ENCODE peak calls at places on chromosome 14, in five cellular contexts. One of them, this sample, is unnamed. For H3K4me1, the result is how much of the 10 kb centered on the place peaks cover.

GRCh38 chr14:94028450-94028826 is 2.3 kb downstream of the OTUB2 start:
- DNase-seq in astrocyte: peak
- DNase-seq in left lung: no peak
- DNase-seq in heart right ventricle: no peak
- DNase-seq in A549: no peak
- DNase-seq in this sample: no peak

GRCh38 chr14:87149583-87150354 is 843.2 kb downstream of the GALC start:
- DNase-seq in astrocyte: peak
- DNase-seq in left lung: no peak
- DNase-seq in heart right ventricle: no peak
- DNase-seq in A549: no peak
- DNase-seq in this sample: no peak

GRCh38 chr14:56153271-56153670 is 35.1 kb downstream of the PELI2 start:
- DNase-seq in astrocyte: no peak
- DNase-seq in left lung: no peak
- DNase-seq in heart right ventricle: no peak
- DNase-seq in A549: no peak
- DNase-seq in this sample: no peak

GRCh38 chr14:77033622-77034521 is 5.4 kb upstream of the IRF2BPL start:
- DNase-seq in astrocyte: peak
- DNase-seq in left lung: peak
- DNase-seq in heart right ventricle: peak
- DNase-seq in A549: peak
- DNase-seq in this sample: peak

GRCh38 chr14:91858536-91859275 is 8.6 kb downstream of the TC2N start:
- DNase-seq in astrocyte: no peak
- DNase-seq in left lung: no peak
- DNase-seq in heart right ventricle: no peak
- DNase-seq in A549: peak
- DNase-seq in this sample: no peak

GRCh38 chr14:52259452-52259851 is 8.0 kb upstream of the PTGDR start:
- DNase-seq in astrocyte: no peak
- DNase-seq in left lung: no peak
- DNase-seq in heart right ventricle: no peak
- DNase-seq in A549: no peak
- DNase-seq in this sample: no peak

GRCh38 chr14:54782803-54783659 is 119.6 kb downstream of the GCH1 start:
- DNase-seq in astrocyte: no peak
- DNase-seq in left lung: peak
- DNase-seq in heart right ventricle: no peak
- DNase-seq in A549: peak
- DNase-seq in this sample: peak

GRCh38 chr14:31208546-31209424 is 1.2 kb upstream of the HECTD1 start:
- DNase-seq in astrocyte: no peak
- DNase-seq in left lung: no peak
- DNase-seq in heart right ventricle: no peak
- DNase-seq in A549: no peak
- DNase-seq in this sample: no peak

GRCh38 chr14:69605761-69606160 is 5.6 kb upstream of the SUSD6 start:
- DNase-seq in astrocyte: no peak
- DNase-seq in left lung: no peak
- DNase-seq in heart right ventricle: no peak
- DNase-seq in A549: no peak
- DNase-seq in this sample: peak

GRCh38 chr14:43735926-43736325 is 771.2 kb downstream of the FSCB start:
- DNase-seq in astrocyte: no peak
- DNase-seq in left lung: no peak
- DNase-seq in heart right ventricle: no peak
- DNase-seq in A549: no peak
- DNase-seq in this sample: no peak

GRCh38 chr14:102462391-102462790 is 47.2 kb downstream of the ANKRD9 start:
- DNase-seq in astrocyte: no peak
- DNase-seq in left lung: no peak
- DNase-seq in heart right ventricle: no peak
- DNase-seq in A549: no peak
- DNase-seq in this sample: peak

GRCh38 chr14:55884819-55885218 is 233.4 kb upstream of the PELI2 start:
- DNase-seq in astrocyte: peak
- DNase-seq in left lung: no peak
- DNase-seq in heart right ventricle: no peak
- DNase-seq in A549: no peak
- DNase-seq in this sample: no peak

GRCh38 chr14:104601786-104602185 is 2.8 kb downstream of the TMEM179 start:
- DNase-seq in astrocyte: no peak
- DNase-seq in left lung: peak
- DNase-seq in heart right ventricle: no peak
- DNase-seq in A549: peak
- DNase-seq in this sample: no peak

GRCh38 chr14:35337074-35337556 is 44.9 kb downstream of the PSMA6 start:
- DNase-seq in astrocyte: no peak
- DNase-seq in left lung: no peak
- DNase-seq in heart right ventricle: no peak
- DNase-seq in A549: no peak
- DNase-seq in this sample: no peak

GRCh38 chr14:54651649-54652048 is 84.7 kb downstream of the SAMD4A start:
- DNase-seq in astrocyte: peak
- DNase-seq in left lung: no peak
- DNase-seq in heart right ventricle: no peak
- DNase-seq in A549: peak
- DNase-seq in this sample: no peak

GRCh38 chr14:44962573-44963528 is 861 bp downstream of the TOGARAM1 start:
- DNase-seq in astrocyte: peak
- DNase-seq in left lung: peak
- DNase-seq in heart right ventricle: peak
- DNase-seq in A549: peak
- DNase-seq in this sample: peak

GRCh38 chr14:81406863-81407262 is 6.7 kb upstream of the STON2 start:
- DNase-seq in astrocyte: peak
- DNase-seq in left lung: peak
- DNase-seq in heart right ventricle: no peak
- DNase-seq in A549: no peak
- DNase-seq in this sample: no peak

GRCh38 chr14:81275995-81276698 is 55.4 kb upstream of the GTF2A1 start:
- DNase-seq in astrocyte: no peak
- DNase-seq in left lung: no peak
- DNase-seq in heart right ventricle: no peak
- DNase-seq in A549: no peak
- DNase-seq in this sample: no peak

GRCh38 chr14:103880334-103880985 is 33.1 kb upstream of the PPP1R13B start:
- DNase-seq in astrocyte: peak
- DNase-seq in left lung: peak
- DNase-seq in heart right ventricle: peak
- DNase-seq in A549: no peak
- DNase-seq in this sample: peak

GRCh38 chr14:68937790-68938514 is 41.1 kb downstream of the ACTN1 start:
- DNase-seq in astrocyte: no peak
- DNase-seq in left lung: no peak
- DNase-seq in heart right ventricle: peak
- DNase-seq in A549: peak
- DNase-seq in this sample: peak

GRCh38 chr14:40252817-40253447 is 820.7 kb upstream of the FBXO33 start:
- DNase-seq in astrocyte: no peak
- DNase-seq in left lung: no peak
- DNase-seq in heart right ventricle: no peak
- DNase-seq in A549: no peak
- DNase-seq in this sample: no peak

GRCh38 chr14:87049886-87050820 is 942.8 kb downstream of the GALC start:
- DNase-seq in astrocyte: no peak
- DNase-seq in left lung: no peak
- DNase-seq in heart right ventricle: no peak
- DNase-seq in A549: peak
- DNase-seq in this sample: no peak

GRCh38 chr14:26702721-26703250 is 105.0 kb upstream of the NOVA1 start:
- DNase-seq in astrocyte: peak
- DNase-seq in left lung: no peak
- DNase-seq in heart right ventricle: no peak
- DNase-seq in A549: peak
- DNase-seq in this sample: no peak

GRCh38 chr14:22221508-22221907 is 367.5 kb downstream of the DAD1 start:
- DNase-seq in astrocyte: no peak
- DNase-seq in left lung: no peak
- DNase-seq in heart right ventricle: no peak
- DNase-seq in A549: peak
- DNase-seq in this sample: no peak

GRCh38 chr14:89635615-89636014 is 218.6 kb upstream of the FOXN3 start:
- DNase-seq in astrocyte: no peak
- DNase-seq in left lung: no peak
- DNase-seq in heart right ventricle: no peak
- DNase-seq in A549: no peak
- DNase-seq in this sample: no peak

GRCh38 chr14:98173291-98173690 is 1098.7 kb downstream of the BCL11B start:
- DNase-seq in astrocyte: no peak
- DNase-seq in left lung: no peak
- DNase-seq in heart right ventricle: no peak
- DNase-seq in A549: no peak
- DNase-seq in this sample: no peak

GRCh38 chr14:101721951-101722661 is 39.4 kb upstream of the PPP2R5C start:
- DNase-seq in astrocyte: peak
- DNase-seq in left lung: no peak
- DNase-seq in heart right ventricle: peak
- DNase-seq in A549: peak
- DNase-seq in this sample: no peak

GRCh38 chr14:29584992-29585391 is 342.7 kb downstream of the PRKD1 start:
- DNase-seq in astrocyte: peak
- DNase-seq in left lung: peak
- DNase-seq in heart right ventricle: peak
- DNase-seq in A549: peak
- DNase-seq in this sample: peak

GRCh38 chr14:37807722-37808121 is 212.3 kb downstream of the TTC6 start:
- DNase-seq in astrocyte: no peak
- DNase-seq in left lung: no peak
- DNase-seq in heart right ventricle: no peak
- DNase-seq in A549: no peak
- DNase-seq in this sample: no peak

GRCh38 chr14:78902010-78902623 is 731.9 kb downstream of the NRXN3 start:
- DNase-seq in astrocyte: peak
- DNase-seq in left lung: no peak
- DNase-seq in heart right ventricle: peak
- DNase-seq in A549: peak
- DNase-seq in this sample: no peak

GRCh38 chr14:90461425-90461824 is 64.6 kb downstream of the CALM1 start:
- DNase-seq in astrocyte: no peak
- DNase-seq in left lung: no peak
- DNase-seq in heart right ventricle: no peak
- DNase-seq in A549: peak
- DNase-seq in this sample: no peak

GRCh38 chr14:102479777-102480176 is 29.8 kb downstream of the ANKRD9 start:
- DNase-seq in astrocyte: no peak
- DNase-seq in left lung: peak
- DNase-seq in heart right ventricle: no peak
- DNase-seq in A549: no peak
- DNase-seq in this sample: peak

GRCh38 chr14:54754623-54755386 is 147.8 kb downstream of the GCH1 start:
- DNase-seq in astrocyte: no peak
- DNase-seq in left lung: no peak
- DNase-seq in heart right ventricle: no peak
- DNase-seq in A549: no peak
- DNase-seq in this sample: no peak

GRCh38 chr14:79404874-79405273 is 806.4 kb downstream of the DIO2 start:
- DNase-seq in astrocyte: no peak
- DNase-seq in left lung: no peak
- DNase-seq in heart right ventricle: no peak
- DNase-seq in A549: no peak
- DNase-seq in this sample: no peak

GRCh38 chr14:61346221-61346620 is 24.8 kb downstream of the PRKCH start:
- DNase-seq in astrocyte: no peak
- DNase-seq in left lung: no peak
- DNase-seq in heart right ventricle: no peak
- DNase-seq in A549: no peak
- DNase-seq in this sample: no peak

GRCh38 chr14:53501361-53502320 is 348.5 kb upstream of the DDHD1 start:
- DNase-seq in astrocyte: peak
- DNase-seq in left lung: no peak
- DNase-seq in heart right ventricle: no peak
- DNase-seq in A549: no peak
- DNase-seq in this sample: no peak
- H3K27ac ChIP-seq in astrocyte: no peak
- H3K27ac ChIP-seq in left lung: no peak
- H3K27ac ChIP-seq in heart right ventricle: no peak
- H3K27ac ChIP-seq in A549: no peak
- H3K27ac ChIP-seq in this sample: no peak

GRCh38 chr14:25048170-25049126 is 1.5 kb downstream of the STXBP6 start:
- DNase-seq in astrocyte: peak
- DNase-seq in left lung: no peak
- DNase-seq in heart right ventricle: peak
- DNase-seq in A549: no peak
- DNase-seq in this sample: no peak
- H3K4me3 ChIP-seq in astrocyte: peak
- H3K4me3 ChIP-seq in left lung: peak
- H3K4me3 ChIP-seq in heart right ventricle: peak
- H3K4me3 ChIP-seq in A549: no peak
- H3K4me3 ChIP-seq in this sample: no peak

DNA sequence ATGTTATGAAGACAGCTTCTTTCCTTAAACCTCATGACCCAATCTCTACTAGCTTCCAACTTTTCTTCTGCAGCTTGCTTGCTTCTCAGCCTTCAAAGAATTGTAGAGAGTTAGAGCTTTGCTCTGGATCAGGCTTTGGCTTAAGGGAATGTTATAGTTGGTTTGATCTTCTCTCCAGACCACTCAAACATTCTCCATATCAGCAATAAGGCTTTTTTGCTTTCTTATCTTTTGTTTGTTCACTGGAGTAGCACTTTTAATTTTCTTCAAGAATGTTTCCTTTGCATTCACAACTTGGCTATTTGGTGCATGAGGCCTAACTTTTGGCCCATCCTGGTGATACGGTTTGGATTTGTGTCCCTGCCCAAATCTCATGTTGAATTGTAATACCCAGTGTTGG is 163.8 kb downstream of the PCNX1 start:
- DNase-seq in astrocyte: no peak
- DNase-seq in left lung: no peak
- DNase-seq in heart right ventricle: no peak
- DNase-seq in A549: no peak
- DNase-seq in this sample: no peak
- H3K4me1 ChIP-seq in astrocyte: under half
- H3K4me1 ChIP-seq in left lung: under half
- H3K4me1 ChIP-seq in heart right ventricle: under half
- H3K4me1 ChIP-seq in A549: under half
- H3K4me1 ChIP-seq in this sample: under half

DNA sequence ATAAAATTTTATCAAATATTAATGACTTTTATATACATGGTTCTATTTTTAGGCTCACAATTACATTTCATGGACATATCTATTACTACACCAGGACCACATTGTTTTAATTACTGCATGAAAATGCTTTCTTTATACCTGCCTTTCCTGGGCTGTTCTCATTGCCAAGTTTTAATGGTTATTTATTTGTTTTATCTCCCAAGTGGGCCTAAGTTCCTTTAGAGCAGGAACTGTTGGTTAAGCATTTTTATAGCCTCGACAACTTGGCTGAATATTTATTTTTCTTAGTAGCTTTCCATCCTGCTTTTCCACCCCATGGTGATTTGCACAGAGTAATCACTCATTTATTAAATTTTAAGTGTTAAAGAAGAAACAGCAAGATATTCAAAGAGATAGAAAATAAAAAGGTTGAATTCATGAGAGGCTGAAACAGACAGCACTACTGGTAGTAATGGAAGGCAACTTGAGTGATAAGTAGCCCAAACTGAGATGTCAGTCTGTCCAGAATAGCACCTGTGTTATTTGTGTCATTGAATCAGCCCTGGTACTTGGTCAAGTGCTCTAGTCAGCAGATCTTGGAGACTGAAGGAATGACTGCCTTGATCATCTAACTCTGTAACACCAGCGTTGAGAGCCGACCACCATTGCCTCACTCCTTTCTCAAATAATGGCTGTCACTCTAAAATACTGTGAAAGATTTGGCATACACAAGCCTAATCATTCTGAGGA is 119.1 kb upstream of the EGLN3 start:
- DNase-seq in astrocyte: no peak
- DNase-seq in left lung: no peak
- DNase-seq in heart right ventricle: no peak
- DNase-seq in A549: no peak
- DNase-seq in this sample: no peak
- H3K27ac ChIP-seq in astrocyte: no peak
- H3K27ac ChIP-seq in left lung: no peak
- H3K27ac ChIP-seq in heart right ventricle: peak
- H3K27ac ChIP-seq in A549: no peak
- H3K27ac ChIP-seq in this sample: no peak